ENCODE peak calls at places on chromosomes 12 and 14, in six cellular contexts. P, B, F, L, X and M are unnamed samples. For H3K4me1, the result is how much of the 10 kb centered on the place peaks cover.

GRCh38 chr12:55727643-55728184 is 1.1 kb downstream of the CD63 start:
- DNase-seq in L (peak), F (peak), B (peak), P (peak), X (peak), M (peak)

GRCh38 chr14:69928111-69928523 is 48.9 kb downstream of the SMOC1 start:
- DNase-seq in B (no peak), X (no peak), P (no peak), F (no peak), L (no peak), M (no peak)

GRCh38 chr12:39846971-39847661 is 227.5 kb upstream of the ABCD2 start:
- DNase-seq in F (no peak), X (no peak), B (no peak), L (no peak), P (no peak), M (no peak)

GRCh38 chr14:59895721-59896120 is 24.2 kb upstream of the LRRC9 start:
- DNase-seq in L (no peak), B (no peak), F (no peak), X (no peak), P (no peak), M (no peak)

GRCh38 chr14:85444685-85445084 is 85.3 kb upstream of the FLRT2 start:
- DNase-seq in L (no peak), X (no peak), F (no peak), P (peak), B (no peak), M (no peak)

GRCh38 chr14:52827426-52827825 is 36.0 kb upstream of the GNPNAT1 start:
- DNase-seq in P (no peak), X (no peak), L (no peak), B (no peak), F (no peak), M (no peak)

GRCh38 chr12:18805516-18806248 is 67.8 kb downstream of the CAPZA3 start:
- DNase-seq in L (no peak), P (peak), X (no peak), F (no peak), B (no peak), M (no peak)

GRCh38 chr12:51874013-51874412 is 13.9 kb upstream of the ANKRD33 start:
- DNase-seq in B (no peak), P (no peak), X (no peak), F (peak), L (no peak), M (no peak)

GRCh38 chr14:59189281-59189821 is 884 bp downstream of the DAAM1 start:
- DNase-seq in X (peak), P (no peak), F (peak), B (peak), L (peak), M (peak)

GRCh38 chr14:90387201-90387600 is 9.6 kb upstream of the CALM1 start:
- DNase-seq in X (no peak), P (no peak), F (no peak), B (no peak), L (no peak), M (no peak)

GRCh38 chr12:109385339-109386078 is 37.8 kb downstream of the MYO1H start:
- DNase-seq in B (no peak), F (peak), P (no peak), L (no peak), X (no peak), M (no peak)

GRCh38 chr14:56294125-56294524 is 175.9 kb downstream of the PELI2 start:
- DNase-seq in B (no peak), L (no peak), X (no peak), F (no peak), P (no peak), M (no peak)

GRCh38 chr12:109863961-109864712 is 16.2 kb downstream of the GLTP start:
- DNase-seq in P (peak), F (no peak), X (peak), L (no peak), B (no peak), M (no peak)

GRCh38 chr12:47549258-47549657 is 156.6 kb downstream of the RPAP3 start:
- DNase-seq in F (no peak), P (no peak), B (no peak), L (no peak), X (no peak), M (no peak)

GRCh38 chr12:51838762-51839161 is 9.8 kb downstream of the FIGNL2 start:
- DNase-seq in P (no peak), F (no peak), B (no peak), L (no peak), X (no peak), M (no peak)

GRCh38 chr12:20194171-20194570 is 174.2 kb upstream of the PDE3A start:
- DNase-seq in B (no peak), P (no peak), F (no peak), X (no peak), L (no peak), M (no peak)

GRCh38 chr12:11877869-11878780 is 192.6 kb upstream of the BCL2L14 start:
- DNase-seq in X (peak), F (peak), L (no peak), B (peak), P (peak), M (peak)

DNA sequence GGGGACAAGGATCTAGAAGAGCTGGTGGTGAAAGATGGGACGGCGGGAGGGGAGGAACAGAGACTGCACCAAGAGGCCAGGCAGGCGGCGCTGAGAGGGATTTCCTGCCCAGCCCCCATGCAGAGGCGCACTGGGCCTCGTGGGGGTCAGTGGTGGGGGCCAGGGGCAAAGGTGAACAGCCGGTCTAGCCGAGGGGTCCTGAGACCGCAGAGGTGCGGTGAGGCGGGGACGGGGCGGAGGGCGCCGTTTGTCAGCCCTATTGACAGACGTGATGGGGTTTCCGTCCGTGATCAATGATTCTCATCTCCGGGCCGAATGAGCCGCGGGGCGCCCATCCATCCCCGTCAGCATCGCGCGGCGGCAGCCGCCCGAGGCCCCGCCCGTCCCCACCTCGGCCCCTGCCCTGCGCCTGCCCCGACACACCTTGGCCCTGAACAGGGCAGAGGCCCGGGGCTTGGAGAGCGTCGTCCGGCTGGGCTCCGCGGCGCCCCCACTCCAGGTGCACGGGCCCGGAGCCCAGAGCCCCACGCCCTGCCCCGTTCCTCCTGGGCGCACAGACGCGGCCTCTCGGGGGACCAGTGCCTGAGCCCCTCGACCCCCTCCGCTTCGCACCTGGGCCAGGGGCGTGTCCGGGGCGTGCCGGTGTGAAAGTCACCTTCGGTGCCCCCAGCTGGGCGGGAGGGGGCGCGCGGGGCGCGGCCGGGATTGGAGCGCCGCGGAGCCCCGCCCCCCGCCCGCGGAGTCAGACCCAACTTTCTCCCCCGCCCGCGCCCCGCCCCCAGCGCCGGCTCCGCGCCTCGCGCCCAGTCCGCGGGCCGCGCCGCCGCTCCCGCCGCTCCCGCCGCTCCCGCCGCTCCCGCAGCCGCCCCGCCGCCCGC is at the start of gene NXPH4:
- DNase-seq in P (no peak), X (peak), L (peak), B (no peak), F (peak), M (peak)
- H3K4me1 ChIP-seq in P (under half), X (under half), L (under half), B (under half), F (under half), M (under half)

DNA sequence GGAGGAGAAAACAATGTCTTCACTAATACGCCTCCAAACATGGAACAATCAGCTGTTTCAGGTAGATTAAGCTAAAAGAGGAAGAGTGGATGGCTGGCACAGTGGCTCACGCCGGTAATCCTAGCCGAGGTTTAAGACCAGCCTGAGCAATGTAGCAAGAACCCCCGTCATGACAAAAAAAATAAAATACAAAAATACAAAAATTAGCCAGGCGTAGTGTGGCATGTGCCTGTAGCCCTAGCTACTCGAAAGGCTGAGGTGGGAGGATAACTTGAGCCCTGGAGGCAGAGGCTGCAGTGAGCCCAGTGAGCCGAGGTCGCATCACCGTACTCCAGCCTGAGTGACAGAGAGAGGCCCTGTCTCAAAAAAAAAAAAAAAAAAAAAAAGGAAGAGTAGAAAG is 1.2 kb upstream of the MED13L start:
- DNase-seq in F (no peak), X (no peak), P (no peak), B (no peak), L (peak), M (no peak)
- H3K4me3 ChIP-seq in F (no peak), X (no peak), P (no peak), B (no peak), L (no peak), M (peak)

GRCh38 chr12:5173511-5174011 is 129.9 kb downstream of the KCNA5 start:
- DNase-seq in X (no peak), L (no peak), B (no peak), F (no peak), P (no peak), M (no peak)
- H3K4me1 ChIP-seq in X (under half), L (under half), B (under half), F (under half), P (under half), M (under half)

GRCh38 chr14:106733771-106734170 is 1207.4 kb downstream of the TMEM121 start:
- DNase-seq in L (no peak), X (no peak), B (no peak), P (no peak), F (no peak), M (no peak)
- H3K4me3 ChIP-seq in L (no peak), X (no peak), B (no peak), P (no peak), F (no peak), M (no peak)

DNA sequence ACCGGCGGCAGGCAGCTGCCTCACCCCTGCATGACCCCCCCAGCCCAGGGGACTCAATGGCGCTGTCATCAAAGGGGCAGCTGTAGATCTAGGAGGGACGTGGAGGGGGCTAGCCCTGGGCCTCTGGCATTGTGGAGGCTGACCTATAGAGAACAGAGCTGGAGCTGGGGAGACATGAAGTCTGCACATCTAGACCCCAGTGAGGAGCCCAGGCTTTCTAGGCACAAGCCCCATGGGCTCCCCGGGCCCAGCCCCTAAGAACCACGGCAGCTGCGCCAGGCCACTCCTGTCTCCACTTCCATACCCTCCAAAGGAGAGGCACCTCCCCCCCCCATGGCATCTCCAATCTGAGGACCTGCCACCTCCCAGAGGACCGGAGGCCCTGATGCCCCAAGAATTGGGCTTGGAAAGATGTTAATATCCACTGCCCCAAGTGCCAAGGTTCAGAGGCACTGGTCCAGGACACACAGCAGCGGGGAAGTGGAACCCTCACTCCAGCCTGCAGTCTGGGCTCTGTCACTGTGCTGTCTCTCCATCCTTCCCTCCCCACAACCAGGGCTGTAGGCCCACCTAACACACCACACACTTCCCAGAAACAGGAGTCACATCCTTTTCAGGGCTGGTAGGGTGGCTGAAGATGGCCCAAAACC is 4.5 kb downstream of the ANKRD9 start:
- DNase-seq in F (no peak), B (no peak), X (no peak), P (no peak), L (no peak), M (no peak)
- H3K4me1 ChIP-seq in F (under half), B (under half), X (under half), P (under half), L (under half), M (under half)

GRCh38 chr12:95178136-95178535 is 39.1 kb downstream of the FGD6 start:
- DNase-seq in X (no peak), P (no peak), F (no peak), B (no peak), L (no peak), M (no peak)

GRCh38 chr12:95169368-95169767 is 47.9 kb downstream of the FGD6 start:
- DNase-seq in F (no peak), X (peak), B (no peak), L (no peak), P (no peak), M (no peak)

GRCh38 chr12:95168746-95169145 is 48.5 kb downstream of the FGD6 start:
- DNase-seq in B (no peak), X (no peak), F (no peak), L (no peak), P (no peak), M (no peak)

GRCh38 chr12:95177201-95177768 is 40.0 kb downstream of the FGD6 start:
- DNase-seq in P (no peak), B (no peak), F (no peak), L (no peak), X (no peak), M (no peak)

GRCh38 chr12:95173392-95174251 is 43.6 kb downstream of the FGD6 start:
- DNase-seq in L (peak), F (peak), X (peak), P (peak), B (no peak), M (peak)
- H3K4me3 ChIP-seq in L (no peak), F (no peak), X (no peak), P (no peak), B (no peak), M (no peak)

DNA sequence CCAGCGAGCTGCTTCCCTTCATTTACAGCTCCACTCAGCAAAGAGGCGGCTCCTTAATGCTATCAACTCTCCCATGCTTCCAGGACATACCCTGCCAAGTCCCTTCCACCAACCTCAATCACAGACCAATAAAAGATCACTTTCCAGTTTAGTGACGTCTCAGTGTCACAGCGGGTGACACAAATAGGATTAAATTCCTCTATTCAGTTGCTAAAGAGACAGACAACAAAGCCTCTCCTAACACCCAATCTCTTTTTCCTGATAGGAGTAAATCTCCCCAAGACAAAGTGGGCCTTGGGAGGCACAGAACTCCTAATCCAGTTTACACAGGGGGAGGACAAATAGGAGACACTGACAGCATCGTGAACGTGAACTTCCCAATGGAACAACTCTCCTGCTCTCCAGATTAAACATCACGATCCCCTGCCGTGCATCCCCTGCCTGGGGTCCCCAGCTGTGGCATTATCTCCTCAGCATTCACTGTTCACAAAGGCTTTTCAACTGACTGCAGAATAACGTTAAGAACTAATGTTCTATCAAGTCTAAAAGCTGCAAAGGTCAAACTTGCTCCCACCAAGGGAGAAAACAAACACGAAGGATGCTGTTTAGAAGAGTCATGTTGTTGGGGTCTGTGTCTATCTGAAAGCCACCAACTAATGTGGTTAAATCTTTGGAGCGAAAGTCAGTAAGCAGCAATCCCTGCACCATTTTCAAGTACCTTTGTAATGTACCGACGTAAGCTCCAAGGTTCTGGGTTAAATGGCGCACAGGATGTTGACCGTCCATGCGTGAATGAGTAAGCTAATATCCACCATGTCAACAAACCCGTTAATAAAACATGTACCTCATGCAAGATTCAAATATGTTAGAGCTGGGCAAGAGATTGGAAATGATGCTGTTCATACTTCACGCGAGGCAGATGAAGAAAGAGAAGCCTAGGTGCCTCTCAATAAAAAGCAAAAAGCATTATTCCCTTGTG is 31.5 kb downstream of the TMEM132D start:
- DNase-seq in X (peak), F (no peak), B (no peak), P (no peak), L (no peak), M (no peak)
- H3K4me1 ChIP-seq in X (under half), F (under half), B (under half), P (under half), L (under half), M (under half)

DNA sequence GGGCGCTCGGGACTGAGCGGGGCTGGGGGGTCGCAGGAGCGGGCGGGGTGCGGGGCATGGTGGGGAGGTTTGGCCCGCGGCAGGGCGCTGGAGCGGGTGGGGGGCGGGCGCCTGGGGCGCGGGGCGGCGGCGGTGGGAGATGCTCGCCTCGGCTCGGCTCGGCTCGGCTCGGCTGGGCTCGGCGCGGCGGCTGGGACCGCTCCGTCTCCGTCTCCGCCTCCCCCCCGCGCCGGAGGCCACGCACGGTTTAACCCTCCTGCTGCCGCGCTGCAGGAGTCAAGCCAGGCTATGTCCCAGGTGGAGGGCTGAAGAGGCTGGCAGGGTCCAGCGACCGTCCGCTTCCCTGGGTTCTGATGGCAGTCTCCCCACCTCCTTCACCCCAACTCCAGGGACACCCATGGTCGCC is at the start of gene PIANP:
- DNase-seq in L (peak), P (peak), F (peak), B (no peak), X (peak), M (no peak)
- H3K4me3 ChIP-seq in L (peak), P (peak), F (peak), B (peak), X (no peak), M (peak)

GRCh38 chr12:84840356-84840755 is 72.2 kb downstream of the SLC6A15 start:
- DNase-seq in P (no peak), X (no peak), B (no peak), L (no peak), F (no peak), M (no peak)
- H3K4me1 ChIP-seq in P (under half), X (under half), B (under half), L (under half), F (under half), M (under half)